ENCODE peak calls at places on chromosomes 7 and 10, in five cellular contexts. W is cardiac fibroblast; T is activated T-cell treated with anti-CD3 and anti-CD28 coated beads, Interleukin-2, amount 50 U/mL, for 48 hours; G is iris pigment epithelial cell; Y is kidney epithelial cell. V is an unnamed sample.

GRCh38 chr7:127514499-127514898 is 70.9 kb downstream of the GCC1 start:
- DNase-seq in W (peak; percentile 66), T (no peak), G (peak; percentile 40), Y (no peak), V (no peak)

GRCh38 chr7:39950473-39951155 is 558 bp downstream of the CDK13 start:
- DNase-seq in W (peak; percentile 49), T (peak; percentile 66), G (peak; percentile 57), Y (no peak), V (peak; percentile 72)

GRCh38 chr7:81887098-81887497 is 117.3 kb upstream of the HGF start:
- DNase-seq in W (no peak), T (no peak), G (peak; percentile 46), Y (no peak), V (no peak)

GRCh38 chr10:95360122-95360715 is 69.4 kb upstream of the PDLIM1 start:
- DNase-seq in W (peak; percentile 35), T (no peak), G (peak; percentile 40), Y (no peak), V (no peak)

GRCh38 chr10:49744091-49744685 is 17.9 kb downstream of the OGDHL start:
- DNase-seq in W (no peak), T (no peak), G (no peak), Y (no peak), V (no peak)

GRCh38 chr10:110495731-110496552 is 1.8 kb upstream of the DUSP5 start:
- DNase-seq in W (peak; percentile 96), T (peak; percentile 80), G (peak; percentile 99), Y (peak; percentile 76), V (no peak)

GRCh38 chr10:47447209-47447608 is 36.7 kb downstream of the ANXA8 start:
- DNase-seq in W (no peak), T (no peak), G (no peak), Y (no peak), V (no peak)

GRCh38 chr10:30737931-30738391 is 108.4 kb upstream of the LYZL2 start:
- DNase-seq in W (no peak), T (no peak), G (no peak), Y (no peak), V (no peak)

GRCh38 chr10:16156681-16157080 is 280.1 kb upstream of the PTER start:
- DNase-seq in W (no peak), T (no peak), G (no peak), Y (no peak), V (no peak)

GRCh38 chr7:44177570-44178131 is 11.6 kb downstream of the GCK start:
- DNase-seq in W (peak; percentile 60), T (no peak), G (peak; percentile 27), Y (no peak), V (peak; percentile 53)

GRCh38 chr7:16721541-16721940 is 32.0 kb upstream of the TSPAN13 start:
- DNase-seq in W (no peak), T (peak; percentile 23), G (no peak), Y (no peak), V (no peak)

GRCh38 chr7:150417863-150418262 is 32.6 kb upstream of the GIMAP8 start:
- DNase-seq in W (no peak), T (no peak), G (no peak), Y (no peak), V (no peak)

GRCh38 chr10:132614431-132615341 is 77.1 kb downstream of the INPP5A start:
- DNase-seq in W (no peak), T (peak; percentile 13), G (no peak), Y (no peak), V (no peak)

GRCh38 chr10:14386202-14386593 is 55.5 kb upstream of the FRMD4A start:
- DNase-seq in W (peak; percentile 94), T (peak; percentile 67), G (peak; percentile 92), Y (peak; percentile 82), V (no peak)